ENCODE peak calls at places on chromosomes 1 and 21, in eight cellular contexts. I is prostate gland, Z is neural progenitor cell, F is mammary epithelial cell, R is transverse colon, E is fibroblast of lung, A is uterus, J is WERI-Rb-1. T is an unnamed sample.

GRCh38 chr1:92691937-92692336 is 93.0 kb downstream of the EVI5 start:
- DNase-seq in I (no peak), Z (no peak), F (no peak), R (no peak), E (no peak), A (no peak), J (no peak), T (no peak)

GRCh38 chr21:41630249-41630648 is 122.3 kb upstream of the TMPRSS2 start:
- DNase-seq in I (peak), Z (no peak), F (peak), R (peak), E (peak), A (peak), J (no peak), T (peak)

GRCh38 chr1:163320891-163321290 is 863 bp upstream of the NUF2 start:
- DNase-seq in I (no peak), Z (peak), F (no peak), R (no peak), E (no peak), A (no peak), J (no peak), T (no peak)

GRCh38 chr1:156445789-156446263 is 54.7 kb downstream of the MEF2D start:
- DNase-seq in I (peak), Z (peak), F (peak), R (peak), E (peak), A (peak), J (peak), T (peak)

GRCh38 chr1:33346921-33347649 is 26.2 kb upstream of the A3GALT2 start:
- DNase-seq in I (no peak), Z (no peak), F (peak), R (peak), E (peak), A (peak), J (no peak), T (peak)

GRCh38 chr1:234841710-234842231 is 231.8 kb upstream of the IRF2BP2 start:
- DNase-seq in I (no peak), Z (no peak), F (no peak), R (no peak), E (peak), A (no peak), J (no peak), T (no peak)

GRCh38 chr1:58395355-58395754 is 151.2 kb downstream of the OMA1 start:
- DNase-seq in I (no peak), Z (no peak), F (peak), R (no peak), E (peak), A (no peak), J (no peak), T (no peak)

GRCh38 chr1:18794561-18794960 is 64.9 kb downstream of the TAS1R2 start:
- DNase-seq in I (no peak), Z (peak), F (no peak), R (no peak), E (no peak), A (no peak), J (peak), T (no peak)

GRCh38 chr1:228554107-228554506 is 66.9 kb downstream of the RNF187 start:
- DNase-seq in I (no peak), Z (no peak), F (no peak), R (no peak), E (no peak), A (no peak), J (no peak), T (no peak)

GRCh38 chr1:51324271-51325010 is 5.9 kb downstream of the TTC39A start:
- DNase-seq in I (no peak), Z (no peak), F (no peak), R (no peak), E (no peak), A (no peak), J (no peak), T (no peak)

GRCh38 chr1:75092141-75092540 is 42.0 kb upstream of the LHX8 start:
- DNase-seq in I (no peak), Z (no peak), F (peak), R (no peak), E (no peak), A (no peak), J (no peak), T (no peak)

GRCh38 chr1:155960081-155960745 is 18.1 kb downstream of the ARHGEF2 start:
- DNase-seq in I (no peak), Z (no peak), F (peak), R (no peak), E (no peak), A (no peak), J (no peak), T (no peak)

GRCh38 chr1:21631944-21632887 is 36.9 kb downstream of the RAP1GAP start:
- DNase-seq in I (peak), Z (no peak), F (no peak), R (peak), E (no peak), A (no peak), J (no peak), T (peak)

GRCh38 chr1:176939993-176940392 is 224.5 kb downstream of the ASTN1 start:
- DNase-seq in I (no peak), Z (no peak), F (no peak), R (no peak), E (no peak), A (no peak), J (no peak), T (no peak)

GRCh38 chr1:68496680-68497357 is at the start of gene DEPDC1:
- DNase-seq in I (peak), Z (peak), F (peak), R (peak), E (peak), A (peak), J (peak), T (peak)

GRCh38 chr1:17225140-17225539 is 20.2 kb downstream of the PADI1 start:
- DNase-seq in I (no peak), Z (no peak), F (no peak), R (no peak), E (no peak), A (no peak), J (no peak), T (no peak)

GRCh38 chr1:221939598-221939997 is 197.7 kb upstream of the DUSP10 start:
- DNase-seq in I (no peak), Z (no peak), F (no peak), R (peak), E (no peak), A (no peak), J (no peak), T (no peak)

GRCh38 chr1:221669441-221669840 is 72.4 kb downstream of the DUSP10 start:
- DNase-seq in I (no peak), Z (no peak), F (peak), R (no peak), E (no peak), A (no peak), J (no peak), T (no peak)

GRCh38 chr1:157472302-157472701 is 80.0 kb downstream of the FCRL5 start:
- DNase-seq in I (no peak), Z (no peak), F (no peak), R (peak), E (no peak), A (no peak), J (no peak), T (peak)

GRCh38 chr1:3902546-3902945 is 2.5 kb upstream of the C1orf174 start:
- DNase-seq in I (no peak), Z (no peak), F (no peak), R (no peak), E (no peak), A (no peak), J (no peak), T (peak)
- H3K27ac ChIP-seq in I (no peak), Z (no peak), F (no peak), R (no peak), E (no peak), A (no peak), J (peak), T (no peak)

GRCh38 chr1:235972316-235973090 is 92.4 kb downstream of the NID1 start:
- DNase-seq in I (no peak), Z (no peak), F (peak), R (no peak), E (peak), A (no peak), J (no peak), T (no peak)
- H3K27ac ChIP-seq in I (peak), Z (peak), F (peak), R (peak), E (peak), A (peak), J (peak), T (peak)

DNA sequence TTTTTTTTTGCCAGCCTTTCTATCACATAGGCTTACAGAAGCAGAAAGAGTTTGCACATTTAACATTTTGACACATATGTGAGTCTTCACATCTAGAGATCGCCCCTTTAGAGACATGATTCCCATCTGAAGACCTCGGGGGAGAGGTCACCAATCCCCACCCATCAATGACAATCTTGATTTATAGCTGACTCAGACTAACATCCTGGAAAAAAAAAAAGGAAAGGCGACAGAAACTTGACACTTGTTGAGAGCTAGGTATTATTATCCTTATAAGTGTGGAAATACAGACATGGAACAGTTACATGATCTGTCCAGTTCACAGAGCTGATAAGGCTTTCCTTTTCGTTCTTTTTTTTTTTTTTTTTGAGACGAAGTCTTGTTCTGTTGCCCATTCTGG is 28.0 kb upstream of the NID1 start:
- DNase-seq in I (no peak), Z (no peak), F (no peak), R (no peak), E (no peak), A (no peak), J (no peak), T (no peak)
- H3K27ac ChIP-seq in I (no peak), Z (no peak), F (no peak), R (no peak), E (no peak), A (no peak), J (no peak), T (no peak)

GRCh38 chr21:33236799-33237198 is 7.1 kb downstream of the IFNAR2 start:
- DNase-seq in I (no peak), Z (no peak), F (no peak), R (no peak), E (peak), A (no peak), J (no peak), T (no peak)

GRCh38 chr21:33237446-33237845 is 7.7 kb downstream of the IFNAR2 start:
- DNase-seq in I (no peak), Z (no peak), F (no peak), R (no peak), E (no peak), A (no peak), J (no peak), T (no peak)

GRCh38 chr21:33238146-33238545 is 8.4 kb downstream of the IFNAR2 start:
- DNase-seq in I (no peak), Z (no peak), F (no peak), R (no peak), E (no peak), A (no peak), J (no peak), T (no peak)

GRCh38 chr21:33240404-33240803 is 10.7 kb downstream of the IFNAR2 start:
- DNase-seq in I (no peak), Z (no peak), F (no peak), R (no peak), E (no peak), A (no peak), J (no peak), T (no peak)

GRCh38 chr21:33238565-33239255 is 9.0 kb downstream of the IFNAR2 start:
- DNase-seq in I (no peak), Z (no peak), F (no peak), R (peak), E (no peak), A (no peak), J (no peak), T (no peak)
- H3K27ac ChIP-seq in I (no peak), Z (no peak), F (no peak), R (peak), E (no peak), A (no peak), J (no peak), T (peak)